ENCODE peak calls at places on chromosomes 1 and 21, in seven cellular contexts. One of them, this sample, is unnamed.

GRCh38 chr1:70140894-70141293 is 64.5 kb downstream of the LRRC40 start:
- DNase-seq in astrocyte of the cerebellum: no peak
- DNase-seq in tibial nerve: no peak
- DNase-seq in spleen: no peak
- DNase-seq in BJ: no peak
- DNase-seq in brain microvascular endothelial cell: peak
- DNase-seq in tibial artery: no peak
- DNase-seq in this sample: no peak

GRCh38 chr1:163401211-163401610 is 79.5 kb downstream of the NUF2 start:
- DNase-seq in BJ: no peak
- DNase-seq in astrocyte of the cerebellum: no peak
- DNase-seq in brain microvascular endothelial cell: no peak
- DNase-seq in spleen: no peak
- DNase-seq in tibial artery: no peak
- DNase-seq in tibial nerve: no peak
- DNase-seq in this sample: no peak

GRCh38 chr1:213484758-213485157 is 433.7 kb downstream of the RPS6KC1 start:
- DNase-seq in BJ: no peak
- DNase-seq in spleen: no peak
- DNase-seq in tibial nerve: no peak
- DNase-seq in brain microvascular endothelial cell: no peak
- DNase-seq in tibial artery: no peak
- DNase-seq in astrocyte of the cerebellum: no peak
- DNase-seq in this sample: no peak

GRCh38 chr1:200154069-200154767 is 126.7 kb downstream of the NR5A2 start:
- DNase-seq in spleen: peak
- DNase-seq in tibial artery: no peak
- DNase-seq in brain microvascular endothelial cell: no peak
- DNase-seq in tibial nerve: no peak
- DNase-seq in astrocyte of the cerebellum: no peak
- DNase-seq in BJ: no peak
- DNase-seq in this sample: no peak

GRCh38 chr1:3032371-3032862 is 11.2 kb downstream of the ACTRT2 start:
- DNase-seq in tibial nerve: no peak
- DNase-seq in astrocyte of the cerebellum: no peak
- DNase-seq in spleen: peak
- DNase-seq in tibial artery: no peak
- DNase-seq in BJ: no peak
- DNase-seq in brain microvascular endothelial cell: no peak
- DNase-seq in this sample: no peak

GRCh38 chr1:212260557-212261342 is 24.5 kb upstream of the PPP2R5A start:
- DNase-seq in tibial nerve: no peak
- DNase-seq in BJ: no peak
- DNase-seq in spleen: no peak
- DNase-seq in tibial artery: no peak
- DNase-seq in brain microvascular endothelial cell: no peak
- DNase-seq in astrocyte of the cerebellum: peak
- DNase-seq in this sample: peak

GRCh38 chr1:93666613-93667384 is 14.8 kb downstream of the BCAR3 start:
- DNase-seq in BJ: no peak
- DNase-seq in astrocyte of the cerebellum: no peak
- DNase-seq in tibial nerve: no peak
- DNase-seq in spleen: no peak
- DNase-seq in tibial artery: no peak
- DNase-seq in brain microvascular endothelial cell: no peak
- DNase-seq in this sample: peak

GRCh38 chr1:182181167-182181572 is 119.7 kb upstream of the ZNF648 start:
- DNase-seq in brain microvascular endothelial cell: no peak
- DNase-seq in tibial artery: no peak
- DNase-seq in astrocyte of the cerebellum: no peak
- DNase-seq in BJ: no peak
- DNase-seq in tibial nerve: no peak
- DNase-seq in spleen: no peak
- DNase-seq in this sample: no peak

GRCh38 chr1:12541274-12542137 is 76.5 kb downstream of the DHRS3 start:
- DNase-seq in brain microvascular endothelial cell: peak
- DNase-seq in spleen: no peak
- DNase-seq in BJ: no peak
- DNase-seq in tibial nerve: no peak
- DNase-seq in tibial artery: peak
- DNase-seq in astrocyte of the cerebellum: peak
- DNase-seq in this sample: peak

GRCh38 chr21:44823179-44823654 is 5.4 kb upstream of the SUMO3 start:
- DNase-seq in astrocyte of the cerebellum: no peak
- DNase-seq in spleen: no peak
- DNase-seq in BJ: no peak
- DNase-seq in brain microvascular endothelial cell: no peak
- DNase-seq in tibial artery: no peak
- DNase-seq in tibial nerve: no peak
- DNase-seq in this sample: no peak

GRCh38 chr1:101365881-101366280 is 129.1 kb downstream of the S1PR1 start:
- DNase-seq in tibial nerve: no peak
- DNase-seq in astrocyte of the cerebellum: no peak
- DNase-seq in BJ: no peak
- DNase-seq in spleen: no peak
- DNase-seq in brain microvascular endothelial cell: no peak
- DNase-seq in tibial artery: no peak
- DNase-seq in this sample: peak

GRCh38 chr1:156445789-156446263 is 54.7 kb downstream of the MEF2D start:
- DNase-seq in tibial artery: peak
- DNase-seq in tibial nerve: peak
- DNase-seq in BJ: peak
- DNase-seq in astrocyte of the cerebellum: peak
- DNase-seq in brain microvascular endothelial cell: peak
- DNase-seq in spleen: peak
- DNase-seq in this sample: peak

GRCh38 chr1:97603776-97604175 is 317.1 kb downstream of the DPYD start:
- DNase-seq in astrocyte of the cerebellum: peak
- DNase-seq in brain microvascular endothelial cell: no peak
- DNase-seq in BJ: no peak
- DNase-seq in tibial artery: no peak
- DNase-seq in spleen: no peak
- DNase-seq in tibial nerve: no peak
- DNase-seq in this sample: peak

GRCh38 chr1:8455700-8456305 is 137.9 kb downstream of the SLC45A1 start:
- DNase-seq in tibial nerve: no peak
- DNase-seq in tibial artery: no peak
- DNase-seq in astrocyte of the cerebellum: no peak
- DNase-seq in BJ: no peak
- DNase-seq in spleen: no peak
- DNase-seq in brain microvascular endothelial cell: no peak
- DNase-seq in this sample: peak

GRCh38 chr1:151058682-151059341 is 610 bp downstream of the CDC42SE1 start:
- DNase-seq in tibial artery: no peak
- DNase-seq in tibial nerve: no peak
- DNase-seq in astrocyte of the cerebellum: no peak
- DNase-seq in BJ: no peak
- DNase-seq in brain microvascular endothelial cell: no peak
- DNase-seq in spleen: peak
- DNase-seq in this sample: peak

GRCh38 chr1:151054971-151055547 is 4.4 kb downstream of the CDC42SE1 start:
- DNase-seq in spleen: no peak
- DNase-seq in tibial nerve: no peak
- DNase-seq in astrocyte of the cerebellum: no peak
- DNase-seq in tibial artery: no peak
- DNase-seq in BJ: no peak
- DNase-seq in brain microvascular endothelial cell: no peak
- DNase-seq in this sample: no peak

GRCh38 chr1:151055581-151055980 is 3.8 kb downstream of the CDC42SE1 start:
- DNase-seq in brain microvascular endothelial cell: no peak
- DNase-seq in BJ: no peak
- DNase-seq in astrocyte of the cerebellum: no peak
- DNase-seq in tibial nerve: no peak
- DNase-seq in spleen: no peak
- DNase-seq in tibial artery: no peak
- DNase-seq in this sample: no peak

GRCh38 chr1:151056574-151056973 is 2.8 kb downstream of the CDC42SE1 start:
- DNase-seq in BJ: no peak
- DNase-seq in astrocyte of the cerebellum: no peak
- DNase-seq in spleen: no peak
- DNase-seq in brain microvascular endothelial cell: no peak
- DNase-seq in tibial artery: no peak
- DNase-seq in tibial nerve: no peak
- DNase-seq in this sample: no peak

DNA sequence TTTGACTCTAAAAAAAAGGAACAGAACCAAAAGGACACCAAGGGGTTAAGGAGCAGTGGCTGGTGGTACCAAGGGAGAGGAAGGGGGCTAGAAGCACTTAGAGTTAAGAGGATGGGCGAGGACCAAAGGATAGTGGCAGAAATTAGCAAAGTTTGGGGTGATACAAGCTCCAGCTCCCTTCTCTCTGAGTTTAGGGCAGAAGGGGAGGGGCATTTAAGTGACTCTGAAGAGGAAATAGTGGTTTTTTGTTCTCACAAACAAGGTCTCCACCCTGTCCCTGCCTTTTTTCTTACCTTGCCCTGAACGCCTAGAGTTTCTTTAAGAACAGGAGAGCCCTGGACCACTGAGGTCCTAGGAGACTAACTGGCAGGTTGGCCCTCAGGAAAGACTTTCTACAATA is 3.3 kb downstream of the CDC42SE1 start:
- DNase-seq in spleen: no peak
- DNase-seq in tibial artery: no peak
- DNase-seq in BJ: no peak
- DNase-seq in tibial nerve: no peak
- DNase-seq in astrocyte of the cerebellum: no peak
- DNase-seq in brain microvascular endothelial cell: no peak
- DNase-seq in this sample: no peak
- H3K4me3 ChIP-seq in spleen: peak
- H3K4me3 ChIP-seq in tibial artery: no peak
- H3K4me3 ChIP-seq in BJ: no peak
- H3K4me3 ChIP-seq in tibial nerve: no peak
- H3K4me3 ChIP-seq in astrocyte of the cerebellum: no peak
- H3K4me3 ChIP-seq in brain microvascular endothelial cell: no peak
- H3K4me3 ChIP-seq in this sample: no peak

GRCh38 chr21:37220433-37220980 is 46.6 kb downstream of the VPS26C start:
- DNase-seq in brain microvascular endothelial cell: peak
- DNase-seq in tibial nerve: peak
- DNase-seq in spleen: no peak
- DNase-seq in BJ: no peak
- DNase-seq in tibial artery: no peak
- DNase-seq in astrocyte of the cerebellum: peak
- DNase-seq in this sample: peak
- TF ChIP-seq CTCF in brain microvascular endothelial cell: peak
- TF ChIP-seq CTCF in tibial nerve: no peak
- TF ChIP-seq CTCF in spleen: no peak
- TF ChIP-seq CTCF in BJ: peak
- TF ChIP-seq CTCF in tibial artery: no peak
- TF ChIP-seq CTCF in astrocyte of the cerebellum: no peak
- TF ChIP-seq CTCF in this sample: peak

GRCh38 chr21:39384674-39385298 is 35.9 kb upstream of the HMGN1 start:
- DNase-seq in tibial nerve: no peak
- DNase-seq in tibial artery: no peak
- DNase-seq in BJ: no peak
- DNase-seq in brain microvascular endothelial cell: peak
- DNase-seq in spleen: no peak
- DNase-seq in astrocyte of the cerebellum: no peak
- DNase-seq in this sample: no peak

GRCh38 chr21:39386899-39387298 is 38.0 kb upstream of the HMGN1 start:
- DNase-seq in brain microvascular endothelial cell: no peak
- DNase-seq in spleen: no peak
- DNase-seq in tibial artery: no peak
- DNase-seq in astrocyte of the cerebellum: no peak
- DNase-seq in tibial nerve: no peak
- DNase-seq in BJ: no peak
- DNase-seq in this sample: no peak

GRCh38 chr21:39387461-39388037 is 38.7 kb upstream of the HMGN1 start:
- DNase-seq in tibial nerve: peak
- DNase-seq in tibial artery: peak
- DNase-seq in astrocyte of the cerebellum: peak
- DNase-seq in brain microvascular endothelial cell: peak
- DNase-seq in spleen: peak
- DNase-seq in BJ: no peak
- DNase-seq in this sample: peak

GRCh38 chr21:39385299-39386145 is 36.6 kb upstream of the HMGN1 start:
- DNase-seq in astrocyte of the cerebellum: peak
- DNase-seq in tibial artery: peak
- DNase-seq in brain microvascular endothelial cell: peak
- DNase-seq in BJ: no peak
- DNase-seq in spleen: peak
- DNase-seq in tibial nerve: no peak
- DNase-seq in this sample: peak

DNA sequence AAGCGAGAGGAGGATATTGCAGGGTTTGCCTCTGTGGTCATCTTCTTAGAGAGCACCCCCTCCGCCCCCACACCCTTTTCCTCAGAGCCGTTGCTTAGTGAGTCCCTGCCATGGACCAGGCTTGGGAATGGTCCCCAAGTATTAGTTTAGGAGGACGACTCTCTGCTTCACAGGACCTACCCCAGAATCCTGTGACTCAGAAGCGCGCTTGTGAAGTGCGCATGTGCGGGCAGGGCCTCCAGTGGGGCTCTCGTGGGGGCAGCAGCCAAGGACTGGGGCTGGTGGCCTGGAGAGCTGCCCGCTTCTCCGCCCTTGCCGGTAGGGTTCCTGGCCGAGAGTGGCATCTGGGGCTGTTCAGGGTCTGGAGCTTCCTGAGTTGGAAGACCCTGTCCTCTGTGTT is 37.3 kb upstream of the HMGN1 start:
- DNase-seq in brain microvascular endothelial cell: no peak
- DNase-seq in BJ: no peak
- DNase-seq in tibial artery: no peak
- DNase-seq in spleen: peak
- DNase-seq in astrocyte of the cerebellum: no peak
- DNase-seq in tibial nerve: no peak
- DNase-seq in this sample: peak
- H3K4me3 ChIP-seq in brain microvascular endothelial cell: peak
- H3K4me3 ChIP-seq in BJ: peak
- H3K4me3 ChIP-seq in tibial artery: peak
- H3K4me3 ChIP-seq in spleen: peak
- H3K4me3 ChIP-seq in astrocyte of the cerebellum: peak
- H3K4me3 ChIP-seq in tibial nerve: no peak
- H3K4me3 ChIP-seq in this sample: peak

GRCh38 chr21:15592957-15593356 is 136.8 kb upstream of the USP25 start:
- DNase-seq in tibial nerve: no peak
- DNase-seq in spleen: no peak
- DNase-seq in brain microvascular endothelial cell: no peak
- DNase-seq in astrocyte of the cerebellum: no peak
- DNase-seq in tibial artery: no peak
- DNase-seq in BJ: no peak
- DNase-seq in this sample: no peak

GRCh38 chr21:15586752-15587436 is 142.9 kb upstream of the USP25 start:
- DNase-seq in tibial artery: no peak
- DNase-seq in BJ: no peak
- DNase-seq in tibial nerve: no peak
- DNase-seq in brain microvascular endothelial cell: no peak
- DNase-seq in spleen: no peak
- DNase-seq in astrocyte of the cerebellum: no peak
- DNase-seq in this sample: no peak

DNA sequence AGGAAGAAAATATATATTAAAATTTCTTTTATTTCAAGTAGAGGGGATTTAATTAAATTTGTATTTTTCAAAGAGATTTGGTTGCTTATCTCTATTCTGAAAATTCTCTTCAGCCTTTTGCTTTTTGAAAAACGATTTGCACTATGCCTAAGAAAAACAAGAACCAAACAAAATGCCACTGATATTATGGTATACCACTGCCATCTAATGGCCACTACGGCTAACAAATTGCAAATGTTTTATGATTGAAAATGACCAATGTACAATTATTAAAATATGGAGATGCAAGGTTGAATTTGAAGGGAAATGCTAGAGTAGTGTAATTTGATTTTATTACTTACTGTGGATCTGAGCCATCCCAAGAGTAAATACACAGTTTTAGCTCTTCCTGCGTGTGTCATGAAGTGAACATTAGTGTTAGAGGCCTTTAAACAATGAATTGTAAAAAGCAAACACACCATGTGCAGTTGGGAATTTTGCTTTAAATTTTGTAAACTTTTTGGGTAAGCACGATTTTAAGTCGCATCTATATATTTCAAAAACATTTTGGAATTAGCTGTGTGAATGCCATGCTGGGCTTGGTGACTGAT is 137.4 kb upstream of the USP25 start:
- DNase-seq in astrocyte of the cerebellum: peak
- DNase-seq in spleen: no peak
- DNase-seq in tibial artery: no peak
- DNase-seq in tibial nerve: peak
- DNase-seq in BJ: no peak
- DNase-seq in brain microvascular endothelial cell: peak
- DNase-seq in this sample: peak
- TF ChIP-seq CTCF in astrocyte of the cerebellum: peak
- TF ChIP-seq CTCF in spleen: peak
- TF ChIP-seq CTCF in tibial artery: peak
- TF ChIP-seq CTCF in tibial nerve: peak
- TF ChIP-seq CTCF in BJ: peak
- TF ChIP-seq CTCF in brain microvascular endothelial cell: peak
- TF ChIP-seq CTCF in this sample: peak

This sample was measured in fibroblast of villous mesenchyme.